ENCODE peak calls at places on chromosomes 11 and 22, in seven cellular contexts. D is neuronal stem cell, B is IMR-90, A is H9, H is H1, G is mesenchymal stem cell, Z is trophoblast cell. X is an unnamed sample.

GRCh38 chr11:29282088-29282487 is 734.7 kb downstream of the KCNA4 start:
- DNase-seq in H (no peak), D (no peak), A (no peak), Z (peak), G (peak), B (peak), X (peak)

GRCh38 chr11:99320769-99321290 is 300.1 kb downstream of the CNTN5 start:
- DNase-seq in G (no peak), D (no peak), A (no peak), H (no peak), B (no peak), Z (no peak), X (no peak)

GRCh38 chr22:32574397-32574796 is 99.8 kb downstream of the FBXO7 start:
- DNase-seq in G (no peak), H (no peak), B (no peak), Z (no peak), A (no peak), D (no peak), X (peak)

GRCh38 chr22:19786959-19787848 is 26.6 kb downstream of the TBX1 start:
- DNase-seq in D (no peak), A (no peak), B (no peak), H (no peak), Z (no peak), G (no peak), X (no peak)

GRCh38 chr22:36365020-36365411 is 22.8 kb downstream of the MYH9 start:
- DNase-seq in A (no peak), H (no peak), Z (peak), D (no peak), B (peak), G (peak), X (peak)

GRCh38 chr11:14320020-14320419 is 39.0 kb downstream of the RRAS2 start:
- DNase-seq in A (no peak), G (peak), Z (peak), B (peak), D (no peak), H (no peak), X (no peak)

GRCh38 chr11:27703453-27703852 is 3.2 kb upstream of the BDNF start:
- DNase-seq in B (peak), D (no peak), G (peak), H (no peak), Z (peak), A (no peak), X (no peak)

GRCh38 chr11:39365809-39366436 is 2093.5 kb downstream of the LRRC4C start:
- DNase-seq in B (no peak), A (no peak), Z (peak), G (peak), D (peak), H (no peak), X (peak)

GRCh38 chr22:38572065-38572464 is 2.1 kb upstream of the DMC1 start:
- DNase-seq in B (peak), D (peak), H (no peak), G (peak), Z (peak), A (no peak), X (peak)

GRCh38 chr11:91164452-91164822 is 941.6 kb upstream of the CHORDC1 start:
- DNase-seq in B (no peak), G (peak), D (no peak), A (no peak), H (no peak), Z (no peak), X (no peak)

GRCh38 chr11:84558085-84558905 is 1068.8 kb downstream of the DLG2 start:
- DNase-seq in Z (peak), B (peak), G (peak), D (peak), H (no peak), A (peak), X (peak)

GRCh38 chr11:65992056-65992455 is 9.9 kb downstream of the EIF1AD start:
- DNase-seq in D (no peak), Z (no peak), H (no peak), G (no peak), B (no peak), A (no peak), X (no peak)

GRCh38 chr22:42881298-42881697 is 24.2 kb upstream of the ARFGAP3 start:
- DNase-seq in D (no peak), B (no peak), H (no peak), Z (no peak), A (no peak), G (no peak), X (no peak)

GRCh38 chr22:35523167-35523928 is 17.3 kb upstream of the RASD2 start:
- DNase-seq in D (no peak), H (no peak), Z (no peak), G (no peak), A (no peak), B (no peak), X (no peak)

GRCh38 chr22:36775589-36775965 is 342 bp downstream of the IFT27 start:
- DNase-seq in B (peak), D (peak), Z (peak), A (no peak), H (no peak), G (no peak), X (peak)

GRCh38 chr11:44652901-44653644 is 73.7 kb upstream of the TSPAN18 start:
- DNase-seq in A (no peak), H (no peak), Z (no peak), B (no peak), D (no peak), G (no peak), X (no peak)

GRCh38 chr11:44654057-44654456 is 72.7 kb upstream of the TSPAN18 start:
- DNase-seq in D (no peak), A (no peak), Z (no peak), B (no peak), H (no peak), G (no peak), X (no peak)

GRCh38 chr11:44651535-44652130 is 75.1 kb upstream of the TSPAN18 start:
- DNase-seq in A (no peak), Z (no peak), H (no peak), B (no peak), D (no peak), G (no peak), X (no peak)

GRCh38 chr11:44658451-44658850 is 68.3 kb upstream of the TSPAN18 start:
- DNase-seq in A (peak), H (no peak), B (peak), Z (no peak), G (peak), D (no peak), X (peak)

GRCh38 chr11:44654596-44654995 is 72.2 kb upstream of the TSPAN18 start:
- DNase-seq in G (no peak), A (no peak), D (no peak), H (no peak), B (no peak), Z (no peak), X (no peak)
- H3K4ac ChIP-seq in G (no peak), A (no peak), D (no peak), H (no peak), B (no peak), Z (no peak), X (no peak)

GRCh38 chr11:125777309-125777708 is 1.3 kb downstream of the PATE2 start:
- DNase-seq in B (peak), H (no peak), A (no peak), D (no peak), Z (no peak), G (no peak), X (no peak)

GRCh38 chr11:125770583-125770982 is 8.0 kb downstream of the PATE2 start:
- DNase-seq in A (no peak), G (no peak), H (no peak), B (no peak), Z (no peak), D (no peak), X (no peak)

GRCh38 chr11:125768256-125769046 is 10.2 kb downstream of the PATE2 start:
- DNase-seq in D (no peak), H (no peak), A (no peak), B (no peak), G (no peak), Z (no peak), X (peak)

GRCh38 chr11:125772834-125773505 is 5.7 kb downstream of the PATE2 start:
- DNase-seq in B (peak), Z (peak), G (no peak), D (no peak), A (no peak), H (no peak), X (no peak)

GRCh38 chr11:125773516-125773915 is 5.1 kb downstream of the PATE2 start:
- DNase-seq in G (no peak), Z (no peak), H (no peak), A (no peak), D (no peak), B (no peak), X (no peak)
- H3K23ac ChIP-seq in G (no peak), Z (no peak), H (no peak), A (no peak), D (no peak), B (no peak), X (no peak)

GRCh38 chr11:491358-491757 is 15.7 kb downstream of the RNH1 start:
- DNase-seq in Z (no peak), D (no peak), A (no peak), H (no peak), B (no peak), G (no peak), X (no peak)
- H3K4ac ChIP-seq in Z (no peak), D (no peak), A (no peak), H (no peak), B (no peak), G (no peak), X (no peak)

GRCh38 chr11:45468265-45468856 is 182.2 kb upstream of the SYT13 start:
- DNase-seq in G (peak), D (no peak), H (no peak), Z (no peak), A (peak), B (peak), X (peak)

GRCh38 chr11:45461514-45461913 is 175.4 kb upstream of the SYT13 start:
- DNase-seq in H (no peak), D (no peak), A (no peak), G (no peak), B (no peak), Z (no peak), X (no peak)

GRCh38 chr11:45458269-45458668 is 172.1 kb upstream of the SYT13 start:
- DNase-seq in B (no peak), Z (no peak), A (no peak), D (no peak), G (no peak), H (no peak), X (no peak)

GRCh38 chr11:45459501-45459900 is 173.4 kb upstream of the SYT13 start:
- DNase-seq in Z (no peak), B (no peak), G (no peak), A (no peak), H (no peak), D (no peak), X (no peak)

GRCh38 chr11:45463541-45463940 is 177.4 kb upstream of the SYT13 start:
- DNase-seq in Z (no peak), A (no peak), D (no peak), H (no peak), B (no peak), G (no peak), X (no peak)
- H3K23ac ChIP-seq in Z (no peak), A (no peak), D (no peak), H (no peak), B (no peak), G (no peak), X (no peak)

GRCh38 chr11:3044004-3044403 is 13.2 kb downstream of the CARS1 start:
- DNase-seq in D (no peak), H (no peak), A (no peak), B (peak), G (peak), Z (no peak), X (no peak)

GRCh38 chr11:3041699-3042098 is 15.5 kb downstream of the CARS1 start:
- DNase-seq in D (no peak), H (no peak), B (no peak), A (no peak), G (no peak), Z (no peak), X (no peak)

GRCh38 chr11:3043315-3043871 is 13.8 kb downstream of the CARS1 start:
- DNase-seq in A (no peak), H (no peak), Z (no peak), B (no peak), G (peak), D (no peak), X (no peak)

GRCh38 chr11:3040881-3041280 is 16.3 kb downstream of the CARS1 start:
- DNase-seq in Z (peak), G (no peak), A (no peak), B (no peak), D (no peak), H (no peak), X (no peak)

DNA sequence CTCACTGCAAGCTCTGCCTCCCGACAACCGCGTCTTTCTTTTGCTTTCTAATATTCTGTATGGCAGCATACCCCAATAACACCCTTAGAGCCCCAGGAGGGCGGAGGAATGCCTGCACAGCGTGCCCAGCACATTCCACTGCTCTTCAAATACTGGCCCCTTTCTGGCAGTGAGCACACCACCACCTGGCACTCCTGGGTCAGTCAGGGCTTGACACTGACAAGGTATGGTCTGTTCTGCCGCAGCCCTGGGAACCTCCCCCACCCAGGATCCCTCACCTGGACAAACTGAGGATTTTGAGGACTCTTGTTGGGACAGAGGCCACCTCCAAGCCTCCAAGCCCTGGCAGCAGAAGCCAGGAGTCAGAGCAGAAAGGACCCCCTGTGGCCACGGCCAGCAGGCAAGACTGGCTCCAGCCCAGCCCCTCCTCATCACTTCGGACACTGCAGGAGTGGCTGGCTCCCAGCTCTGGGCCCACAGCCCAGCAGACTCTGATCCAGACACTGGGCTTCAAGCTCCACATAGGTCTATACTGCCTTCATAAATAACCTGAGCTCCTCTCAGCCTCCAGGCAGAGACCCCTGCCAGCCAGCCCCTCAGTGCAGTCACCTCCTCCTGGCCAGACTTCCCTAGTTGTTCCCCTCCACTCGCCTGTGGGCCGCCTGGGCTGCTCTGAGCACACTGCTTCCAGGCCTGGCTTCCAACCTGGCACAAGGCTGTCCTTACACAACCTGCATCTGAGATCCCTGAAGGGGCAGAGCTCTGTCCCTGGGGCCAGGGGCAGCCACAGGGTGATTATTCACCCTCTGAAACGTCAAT is 14.5 kb downstream of the CARS1 start:
- DNase-seq in A (no peak), H (no peak), Z (no peak), B (no peak), G (no peak), D (no peak), X (no peak)
- H3K4ac ChIP-seq in A (no peak), H (no peak), Z (peak), B (no peak), G (no peak), D (no peak), X (no peak)

GRCh38 chr11:67289226-67289650 is at the start of gene ANKRD13D:
- DNase-seq in Z (peak), H (no peak), A (no peak), B (no peak), D (no peak), G (no peak), X (no peak)
- H3K23ac ChIP-seq in Z (peak), H (no peak), A (no peak), B (peak), D (peak), G (peak), X (peak)